ENCODE peak calls at places on chromosome 6, in eight cellular contexts. M, D, O, R, W, G, C and X are unnamed samples.

GRCh38 chr6:82025271-82025670 is 222.3 kb downstream of the IBTK start:
- DNase-seq in M (no peak), G (no peak), R (no peak), D (peak), W (no peak), C (no peak), O (no peak), X (no peak)

GRCh38 chr6:1379810-1380198 is 9.6 kb upstream of the FOXF2 start:
- DNase-seq in W (no peak), G (no peak), D (no peak), R (no peak), C (no peak), O (no peak), M (no peak), X (no peak)

GRCh38 chr6:46688117-46688965 is 656 bp downstream of the TDRD6 start:
- DNase-seq in O (no peak), R (no peak), G (no peak), C (no peak), M (no peak), D (no peak), W (no peak), X (no peak)

GRCh38 chr6:138372711-138373463 is 4.8 kb upstream of the SMIM28 start:
- DNase-seq in R (no peak), O (no peak), M (no peak), G (no peak), W (no peak), D (no peak), C (peak), X (no peak)

GRCh38 chr6:84798257-84798656 is 33.9 kb upstream of the TBX18 start:
- DNase-seq in R (no peak), M (no peak), G (no peak), D (no peak), O (no peak), W (no peak), C (peak), X (no peak)

GRCh38 chr6:167538746-167539145 is 213.9 kb downstream of the TTLL2 start:
- DNase-seq in C (no peak), G (no peak), W (no peak), M (no peak), R (no peak), O (no peak), D (no peak), X (no peak)

GRCh38 chr6:126546771-126547170 is 206.9 kb downstream of the CENPW start:
- DNase-seq in W (no peak), R (no peak), M (no peak), D (peak), G (no peak), C (no peak), O (no peak), X (no peak)

GRCh38 chr6:47187883-47188587 is 121.7 kb downstream of the TNFRSF21 start:
- DNase-seq in M (no peak), R (no peak), G (no peak), O (no peak), W (no peak), C (no peak), D (peak), X (no peak)

GRCh38 chr6:41185991-41186675 is 14.8 kb downstream of the TREML2 start:
- DNase-seq in G (no peak), W (no peak), C (no peak), D (no peak), R (no peak), O (no peak), M (no peak), X (no peak)